ENCODE peak calls at places on chromosomes 3 and 15, in nine cellular contexts. O, X, D, H, J, R, T, K and G are unnamed samples.

GRCh38 chr3:2236203-2236602 is 137.5 kb downstream of the CNTN4 start:
- DNase-seq in O (no peak), X (no peak), D (no peak), H (no peak), J (no peak), R (no peak), T (no peak), K (no peak), G (no peak)

GRCh38 chr3:18237251-18238005 is 187.7 kb downstream of the SATB1 start:
- DNase-seq in O (peak), X (peak), D (no peak), H (peak), J (no peak), R (no peak), T (peak), K (no peak), G (no peak)

GRCh38 chr3:123522666-123523412 is 62.0 kb downstream of the HACD2 start:
- DNase-seq in O (no peak), X (no peak), D (no peak), H (no peak), J (no peak), R (no peak), T (no peak), K (no peak), G (no peak)

GRCh38 chr3:160987982-160988964 is 116.9 kb downstream of the B3GALNT1 start:
- DNase-seq in O (no peak), X (no peak), D (no peak), H (no peak), J (no peak), R (no peak), T (no peak), K (no peak), G (no peak)

GRCh38 chr3:171950373-171950772 is 89.0 kb upstream of the FNDC3B start:
- DNase-seq in O (peak), X (no peak), D (no peak), H (peak), J (no peak), R (no peak), T (peak), K (peak), G (no peak)

GRCh38 chr3:102200560-102200959 is 234.3 kb upstream of the ZPLD1 start:
- DNase-seq in O (no peak), X (no peak), D (no peak), H (peak), J (no peak), R (no peak), T (no peak), K (no peak), G (no peak)

GRCh38 chr3:35659808-35660207 is 20.5 kb downstream of the ARPP21 start:
- DNase-seq in O (no peak), X (no peak), D (no peak), H (no peak), J (no peak), R (no peak), T (no peak), K (no peak), G (no peak)

GRCh38 chr3:66353530-66353929 is 132.7 kb downstream of the SLC25A26 start:
- DNase-seq in O (peak), X (peak), D (no peak), H (peak), J (no peak), R (no peak), T (peak), K (no peak), G (no peak)

GRCh38 chr3:46209751-46210470 is 1.8 kb upstream of the CCR1 start:
- DNase-seq in O (peak), X (no peak), D (no peak), H (peak), J (no peak), R (no peak), T (no peak), K (no peak), G (no peak)

GRCh38 chr3:188236241-188236640 is 82.3 kb downstream of the LPP start:
- DNase-seq in O (no peak), X (no peak), D (no peak), H (no peak), J (no peak), R (no peak), T (no peak), K (no peak), G (no peak)

GRCh38 chr15:45205192-45205591 is 17.4 kb upstream of the SHF start:
- DNase-seq in O (peak), X (peak), D (no peak), H (peak), J (peak), R (peak), T (peak), K (peak), G (no peak)

GRCh38 chr3:168620854-168621253 is 525.1 kb upstream of the GOLIM4 start:
- DNase-seq in O (peak), X (peak), D (no peak), H (peak), J (no peak), R (no peak), T (peak), K (peak), G (no peak)

GRCh38 chr3:84600703-84601225 is 358.0 kb upstream of the CADM2 start:
- DNase-seq in O (no peak), X (no peak), D (no peak), H (no peak), J (no peak), R (no peak), T (no peak), K (no peak), G (no peak)

GRCh38 chr3:142947799-142948575 is 15.5 kb downstream of the PAQR9 start:
- DNase-seq in O (peak), X (no peak), D (no peak), H (peak), J (no peak), R (no peak), T (no peak), K (no peak), G (no peak)